ENCODE peak calls at places on chromosomes 13 and 19, in five cellular contexts. C is lower lobe of right lung, F is tibial nerve, I is colonic mucosa, M is heart right ventricle. Z is an unnamed sample. For H3K9me3 and H3K4me1, the result is how much of the 10 kb centered on the place peaks cover.

GRCh38 chr19:16447015-16447384 is 24.8 kb downstream of the EPS15L1 start:
- DNase-seq in I (peak), C (peak), M (peak), F (peak), Z (peak)

GRCh38 chr13:113002206-113002821 is 33.3 kb downstream of the MCF2L start:
- DNase-seq in I (no peak), M (no peak), C (no peak), F (no peak), Z (peak)

GRCh38 chr19:16470541-16470910 is 1.2 kb downstream of the EPS15L1 start:
- DNase-seq in C (no peak), F (no peak), I (no peak), M (no peak), Z (no peak)

GRCh38 chr19:21586341-21587116 is 81.1 kb downstream of the ZNF429 start:
- DNase-seq in F (no peak), C (peak), I (no peak), M (peak), Z (no peak)

GRCh38 chr13:20943519-20944012 is 41.0 kb upstream of the XPO4 start:
- DNase-seq in I (peak), M (peak), F (peak), C (peak), Z (peak)

GRCh38 chr19:13262450-13262849 is 112.2 kb downstream of the IER2 start:
- DNase-seq in M (no peak), C (no peak), I (no peak), F (no peak), Z (peak)

GRCh38 chr13:23722726-23723453 is 152.7 kb downstream of the TNFRSF19 start:
- DNase-seq in F (no peak), M (no peak), C (no peak), I (no peak), Z (no peak)

GRCh38 chr13:25778302-25778701 is 273.5 kb downstream of the SHISA2 start:
- DNase-seq in I (no peak), C (no peak), M (no peak), F (no peak), Z (no peak)

GRCh38 chr13:76929320-76929719 is 19.0 kb upstream of the ACOD1 start:
- DNase-seq in C (no peak), I (no peak), F (no peak), M (no peak), Z (no peak)

GRCh38 chr19:19591133-19591825 is 27.2 kb downstream of the PBX4 start:
- DNase-seq in M (no peak), I (no peak), F (peak), C (no peak), Z (peak)

GRCh38 chr19:56170261-56170660 is 5.5 kb upstream of the GALP start:
- DNase-seq in M (no peak), C (peak), I (no peak), F (no peak), Z (peak)

GRCh38 chr19:4969772-4970531 is 1.0 kb downstream of the KDM4B start:
- DNase-seq in I (no peak), M (no peak), F (no peak), C (no peak), Z (peak)

GRCh38 chr19:32396046-32396652 is 9.4 kb upstream of the DPY19L3 start:
- DNase-seq in M (no peak), I (no peak), F (no peak), C (no peak), Z (no peak)

GRCh38 chr19:40603071-40603718 is 2.0 kb downstream of the LTBP4 start:
- DNase-seq in F (no peak), C (no peak), I (peak), M (no peak), Z (no peak)

GRCh38 chr13:93689333-93689732 is 462.7 kb downstream of the GPC6 start:
- DNase-seq in C (no peak), I (no peak), F (no peak), M (no peak), Z (no peak)

GRCh38 chr19:18596752-18597157 is 8.2 kb downstream of the REX1BD start:
- DNase-seq in C (peak), M (peak), F (peak), I (peak), Z (peak)

GRCh38 chr13:113801289-113801961 is 42.4 kb downstream of the TMEM255B start:
- DNase-seq in F (no peak), M (no peak), C (peak), I (no peak), Z (no peak)

GRCh38 chr19:45976180-45976579 is 2.5 kb upstream of the NOVA2 start:
- DNase-seq in F (no peak), I (no peak), M (no peak), C (no peak), Z (no peak)

GRCh38 chr19:947707-948533 is 22.1 kb downstream of the ARID3A start:
- DNase-seq in I (peak), C (peak), M (peak), F (peak), Z (no peak)

GRCh38 chr13:111480976-111481375 is 160.5 kb downstream of the TEX29 start:
- DNase-seq in F (no peak), I (no peak), M (no peak), C (no peak), Z (no peak)

GRCh38 chr19:29810504-29810871 is 1.3 kb upstream of the CCNE1 start:
- DNase-seq in F (peak), I (peak), C (peak), M (no peak), Z (no peak)

GRCh38 chr13:97627566-97627965 is 193.6 kb downstream of the RAP2A start:
- DNase-seq in C (no peak), M (peak), I (peak), F (peak), Z (no peak)

GRCh38 chr13:33119022-33119735 is 103.0 kb downstream of the KL start:
- DNase-seq in F (no peak), I (no peak), C (no peak), M (no peak), Z (no peak)

DNA sequence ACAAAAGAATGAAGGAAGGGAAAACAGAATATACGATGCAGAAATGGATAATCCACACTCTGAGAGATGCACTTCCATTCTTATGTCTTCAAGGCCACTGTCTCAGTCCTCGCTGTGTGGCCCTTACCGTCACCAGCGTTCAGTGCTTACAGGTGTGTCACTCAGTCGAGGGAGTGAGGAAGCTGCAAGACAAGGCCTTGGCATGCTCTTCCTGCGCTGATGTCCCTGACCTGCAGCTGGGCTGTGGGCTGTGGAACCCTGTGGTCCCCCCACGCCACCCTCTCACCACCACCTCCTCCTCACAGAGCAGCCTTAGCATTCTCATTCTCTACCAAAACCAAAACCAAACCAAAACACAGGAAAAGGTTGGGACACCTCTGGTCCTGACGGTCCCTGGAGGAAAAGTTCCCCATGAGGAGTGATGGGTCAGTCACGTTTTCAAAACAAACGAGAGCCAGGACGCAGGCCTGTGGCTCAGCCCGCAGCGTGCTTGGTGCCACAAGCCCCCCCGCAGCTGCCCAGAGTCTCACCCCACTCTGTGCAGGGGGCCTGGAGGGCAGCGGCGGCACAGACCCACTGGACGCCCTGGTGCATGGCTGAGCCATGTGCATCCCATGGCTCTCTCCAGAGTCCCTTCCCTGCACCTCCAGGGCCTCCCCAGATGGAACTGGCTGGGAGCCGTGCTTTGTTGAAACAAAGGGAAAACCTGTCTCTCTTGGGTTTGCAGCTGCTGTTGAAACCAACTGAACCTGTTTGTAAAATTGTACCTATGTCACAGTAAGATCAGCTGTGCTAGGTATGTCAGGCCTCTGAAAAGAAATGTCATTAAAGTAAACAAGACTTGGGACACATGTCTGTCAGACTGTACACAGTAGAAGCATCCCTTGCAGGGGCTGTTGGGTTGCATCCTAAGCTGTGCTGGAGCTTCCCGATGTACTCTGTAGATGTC is 48.3 kb upstream of the GPR183 start:
- DNase-seq in C (no peak), M (no peak), I (no peak), F (no peak), Z (no peak)
- H3K27ac ChIP-seq in C (peak), M (peak), I (peak), F (peak), Z (peak)

GRCh38 chr19:50481351-50482149 is 4.9 kb upstream of the GARIN5A start:
- DNase-seq in C (no peak), F (no peak), I (no peak), M (no peak), Z (no peak)

GRCh38 chr19:50479761-50480251 is 3.2 kb upstream of the GARIN5A start:
- DNase-seq in I (no peak), F (no peak), C (no peak), M (no peak), Z (no peak)

GRCh38 chr19:50478901-50479715 is 2.5 kb upstream of the GARIN5A start:
- DNase-seq in F (no peak), C (no peak), I (no peak), M (no peak), Z (no peak)

GRCh38 chr19:50482271-50482855 is 5.7 kb upstream of the GARIN5A start:
- DNase-seq in C (no peak), M (no peak), I (no peak), F (no peak), Z (no peak)

DNA sequence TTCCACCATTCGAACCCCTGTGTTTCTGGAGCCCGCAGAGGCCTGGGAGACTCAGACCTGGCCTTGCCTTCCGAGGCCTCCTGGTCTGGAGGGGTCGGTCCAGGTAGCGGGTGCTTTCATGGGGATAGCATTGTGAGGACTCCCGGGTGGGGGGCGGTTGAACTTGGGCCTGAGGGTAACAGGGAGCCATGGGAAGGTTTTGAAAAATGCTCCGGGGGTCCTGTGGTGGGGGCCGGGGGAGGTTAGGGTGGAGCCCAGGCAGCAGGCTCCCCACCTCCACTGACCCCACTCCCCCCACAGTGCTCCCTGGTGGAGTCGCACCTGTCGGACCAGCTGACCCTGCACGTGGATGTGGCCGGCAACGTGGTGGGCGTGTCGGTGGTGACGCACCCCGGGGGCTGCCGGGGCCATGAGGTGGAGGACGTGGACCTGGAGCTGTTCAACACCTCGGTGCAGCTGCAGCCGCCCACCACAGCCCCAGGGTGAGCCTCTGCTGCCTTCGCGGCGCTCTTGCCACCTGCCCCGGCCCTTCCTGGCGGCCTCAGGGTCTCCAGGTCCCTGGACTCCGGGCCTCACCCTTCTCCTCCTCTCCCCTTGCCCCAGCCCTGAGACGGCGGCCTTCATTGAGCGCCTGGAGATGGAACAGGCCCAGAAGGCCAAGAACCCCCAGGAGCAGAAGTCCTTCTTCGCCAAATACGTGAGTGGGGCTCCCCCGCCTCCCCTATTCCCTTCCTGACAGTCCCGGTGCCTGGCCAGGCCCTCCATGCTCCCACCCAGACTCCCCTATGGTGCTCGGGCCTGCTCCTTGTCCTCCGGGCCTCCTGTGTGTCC is 3.8 kb upstream of the GARIN5A start:
- DNase-seq in C (no peak), F (no peak), I (no peak), M (no peak), Z (no peak)
- H3K9me3 ChIP-seq in C (under half), F (under half), I (under half), M (under half), Z (under half)

GRCh38 chr19:35132254-35132653 is 2.6 kb downstream of the LGI4 start:
- DNase-seq in C (no peak), I (no peak), M (no peak), F (no peak), Z (no peak)
- H3K4me1 ChIP-seq in C (under half), I (under half), M (under half), F (under half), Z (under half)

GRCh38 chr19:8501547-8501946 is 893 bp downstream of the PRAM1 start:
- DNase-seq in F (no peak), C (no peak), I (no peak), M (no peak), Z (no peak)
- H3K27ac ChIP-seq in F (no peak), C (peak), I (no peak), M (no peak), Z (no peak)

GRCh38 chr19:11780431-11781020 is 13.7 kb downstream of the ZNF441 start:
- DNase-seq in I (no peak), C (no peak), M (no peak), F (no peak), Z (no peak)

GRCh38 chr19:11784356-11784755 is 14.0 kb upstream of the ZNF491 start:
- DNase-seq in I (no peak), C (no peak), F (no peak), M (no peak), Z (no peak)

GRCh38 chr19:11783767-11784166 is 14.6 kb upstream of the ZNF491 start:
- DNase-seq in C (no peak), F (no peak), M (no peak), I (no peak), Z (no peak)

GRCh38 chr19:11781295-11782057 is 14.7 kb downstream of the ZNF441 start:
- DNase-seq in I (no peak), M (no peak), C (no peak), F (no peak), Z (no peak)
- H3K9me3 ChIP-seq in I (under half), M (under half), C (half or more), F (half or more), Z (under half)

DNA sequence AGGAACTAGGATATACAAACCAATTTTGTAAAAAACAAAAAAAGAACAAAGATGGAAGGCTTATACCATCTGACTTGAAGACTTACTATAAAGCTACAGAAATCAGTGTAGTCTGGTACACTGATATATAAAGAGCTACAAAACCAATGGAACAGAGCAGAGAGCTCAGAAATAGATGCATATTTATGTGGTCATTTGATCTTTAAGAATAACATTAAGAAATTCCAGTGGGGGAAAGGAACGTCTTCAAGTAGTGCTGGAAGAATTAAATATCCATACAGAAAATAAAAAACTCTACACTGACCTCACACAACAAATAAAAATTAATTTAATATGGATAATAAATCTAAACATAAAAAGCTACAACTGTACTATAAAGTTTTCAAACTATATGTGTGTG is 317.0 kb downstream of the ENOX1 start:
- DNase-seq in C (no peak), F (no peak), M (no peak), I (no peak), Z (no peak)
- H3K4me1 ChIP-seq in C (under half), F (under half), M (under half), I (under half), Z (under half)

GRCh38 chr19:39140594-39140993 is 15.0 kb downstream of the PAK4 start:
- DNase-seq in C (no peak), M (no peak), I (no peak), F (no peak), Z (no peak)
- H3K27ac ChIP-seq in C (no peak), M (no peak), I (no peak), F (no peak), Z (no peak)

GRCh38 chr19:9353011-9353410 is 9.8 kb upstream of the ZNF177 start:
- DNase-seq in C (no peak), M (no peak), F (no peak), I (no peak), Z (no peak)
- H3K9me3 ChIP-seq in C (half or more), M (under half), F (half or more), I (under half), Z (under half)

GRCh38 chr19:14439014-14439413 is 5.9 kb downstream of the PKN1 start:
- DNase-seq in I (no peak), M (no peak), F (no peak), C (no peak), Z (no peak)

GRCh38 chr19:14440049-14440448 is 6.9 kb downstream of the PKN1 start:
- DNase-seq in F (peak), M (peak), C (peak), I (peak), Z (peak)

GRCh38 chr19:14435320-14436050 is 2.4 kb downstream of the PKN1 start:
- DNase-seq in F (no peak), M (no peak), I (no peak), C (no peak), Z (no peak)

GRCh38 chr19:14434543-14435319 is 1.6 kb downstream of the PKN1 start:
- DNase-seq in M (peak), F (no peak), C (peak), I (peak), Z (peak)

DNA sequence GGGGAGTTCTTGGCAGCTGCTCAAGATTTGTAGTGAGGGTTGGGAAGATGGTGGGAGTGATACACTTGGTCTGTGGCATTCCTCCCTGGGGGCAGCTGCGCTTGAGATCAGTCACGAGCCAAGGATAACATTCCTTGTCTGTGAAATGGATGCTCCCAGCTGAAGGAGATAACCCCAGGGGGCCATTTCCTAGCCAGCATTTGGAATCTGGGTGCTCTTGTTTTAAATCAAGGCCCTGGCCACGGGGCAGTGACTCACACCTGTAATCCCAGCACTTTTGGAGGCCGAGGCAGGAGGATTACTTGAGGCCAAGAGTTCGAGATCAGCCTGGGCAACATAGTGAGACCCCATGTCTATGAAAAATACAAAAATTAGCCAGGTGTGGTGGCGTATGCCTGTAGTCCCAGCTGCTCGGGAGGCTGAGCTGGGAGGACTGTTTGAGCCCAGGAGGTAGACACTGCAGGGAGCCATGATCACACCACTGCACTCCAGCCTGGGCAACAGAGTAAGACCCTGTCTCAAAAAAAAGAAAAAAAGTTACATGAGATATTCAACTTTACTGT is 4.6 kb downstream of the PKN1 start:
- DNase-seq in F (no peak), C (no peak), M (no peak), I (no peak), Z (no peak)
- H3K4me1 ChIP-seq in F (under half), C (half or more), M (under half), I (under half), Z (under half)